ENCODE peak calls at places on chromosomes 7 and 10, in ten cellular contexts. T is cardiac fibroblast, K is H9, I is neural crest cell, O is B cell, B is brain microvascular endothelial cell, U is endothelial cell of umbilical vein, S is HCT116, H is foreskin fibroblast, Q is nephron progenitor cell. L is an unnamed sample.

GRCh38 chr10:89003344-89003743 is 12.7 kb downstream of the FAS start:
- DNase-seq in T (no peak), K (no peak), I (no peak), O (no peak), B (no peak), U (peak), S (no peak), H (no peak), Q (no peak), L (no peak)

GRCh38 chr7:124072603-124073324 is 39.9 kb upstream of the TMEM229A start:
- DNase-seq in T (peak), K (no peak), I (no peak), O (no peak), B (peak), U (peak), S (no peak), H (peak), Q (no peak), L (peak)

GRCh38 chr7:48511021-48511579 is 339.8 kb downstream of the ABCA13 start:
- DNase-seq in T (no peak), K (no peak), I (no peak), O (no peak), B (no peak), U (no peak), S (no peak), H (no peak), Q (peak), L (no peak)

GRCh38 chr7:131103997-131104396 is 223.7 kb upstream of the MKLN1 start:
- DNase-seq in T (peak), K (no peak), I (no peak), O (no peak), B (peak), U (no peak), S (no peak), H (peak), Q (no peak), L (peak)

GRCh38 chr10:102261196-102261595 is 15.9 kb downstream of the GBF1 start:
- DNase-seq in T (no peak), K (no peak), I (no peak), O (no peak), B (no peak), U (no peak), S (no peak), H (no peak), Q (no peak), L (no peak)

GRCh38 chr7:4136501-4137110 is 545.5 kb upstream of the FOXK1 start:
- DNase-seq in T (no peak), K (no peak), I (no peak), O (no peak), B (no peak), U (no peak), S (no peak), H (no peak), Q (no peak), L (no peak)

GRCh38 chr7:81013036-81013435 is 94.2 kb upstream of the SEMA3C start:
- DNase-seq in T (peak), K (no peak), I (no peak), O (no peak), B (peak), U (no peak), S (peak), H (peak), Q (no peak), L (peak)

GRCh38 chr10:5904227-5904626 is 14.2 kb downstream of the FBH1 start:
- DNase-seq in T (no peak), K (no peak), I (no peak), O (no peak), B (no peak), U (no peak), S (no peak), H (no peak), Q (no peak), L (no peak)

GRCh38 chr10:31604141-31604540 is 285.1 kb downstream of the ZEB1 start:
- DNase-seq in T (no peak), K (no peak), I (no peak), O (no peak), B (no peak), U (no peak), S (no peak), H (peak), Q (peak), L (peak)

GRCh38 chr10:31605426-31605825 is 286.4 kb downstream of the ZEB1 start:
- DNase-seq in T (no peak), K (peak), I (no peak), O (no peak), B (no peak), U (no peak), S (no peak), H (no peak), Q (no peak), L (no peak)

GRCh38 chr10:31604646-31605170 is 285.7 kb downstream of the ZEB1 start:
- DNase-seq in T (no peak), K (peak), I (no peak), O (no peak), B (no peak), U (no peak), S (no peak), H (no peak), Q (no peak), L (no peak)

GRCh38 chr10:31602541-31603244 is 283.7 kb downstream of the ZEB1 start:
- DNase-seq in T (peak), K (peak), I (peak), O (peak), B (peak), U (peak), S (no peak), H (peak), Q (peak), L (peak)

DNA sequence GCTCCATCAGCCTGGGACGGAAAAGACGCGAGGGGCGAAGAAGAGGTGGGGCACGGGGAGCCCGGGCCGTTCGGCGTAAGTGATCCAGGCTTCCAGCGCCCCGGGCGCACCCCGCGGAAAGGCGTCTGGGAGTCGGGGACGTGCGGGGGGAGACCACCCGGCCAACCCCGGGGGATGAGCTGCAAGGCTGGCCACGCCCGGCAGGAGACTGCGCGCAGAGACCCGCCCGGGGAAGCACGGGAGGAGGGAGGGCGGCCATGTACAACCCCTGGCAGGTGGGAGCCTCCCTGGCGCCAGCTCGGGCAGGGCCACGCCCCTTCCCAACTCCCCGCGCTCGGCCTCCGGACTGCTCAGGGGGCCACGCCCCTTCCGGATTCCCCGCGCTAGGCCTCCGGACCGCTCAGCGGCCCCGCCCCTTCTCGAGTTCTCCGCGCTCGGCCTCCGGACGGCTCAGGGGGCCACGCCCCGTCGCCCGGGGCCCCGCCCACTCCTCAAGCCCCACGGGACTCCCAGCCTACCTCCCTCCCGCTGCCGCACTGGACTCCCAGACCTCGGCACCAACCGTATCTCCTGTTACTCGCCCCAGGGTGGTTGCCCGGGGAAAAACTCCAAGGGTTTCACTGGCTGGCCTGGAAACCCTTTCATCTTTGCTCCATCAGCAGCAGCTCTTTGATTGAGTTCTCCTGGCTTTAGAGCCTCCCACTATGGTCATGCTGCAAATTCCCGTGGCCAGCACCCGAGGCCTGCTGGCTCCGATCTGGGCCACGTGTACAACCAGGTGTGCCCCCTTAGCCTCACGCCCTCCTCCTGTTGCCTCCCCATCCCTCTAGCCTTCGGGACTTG is 284.4 kb downstream of the ZEB1 start:
- DNase-seq in T (peak), K (peak), I (peak), O (peak), B (peak), U (peak), S (peak), H (peak), Q (peak), L (peak)
- TF ChIP-seq CTCF in T (no peak), K (no peak), I (no peak), O (no peak), B (no peak), U (no peak), S (no peak), H (no peak), Q (no peak), L (no peak)

GRCh38 chr7:93284908-93285307 is 52.7 kb downstream of the VPS50 start:
- DNase-seq in T (peak), K (no peak), I (no peak), O (no peak), B (peak), U (no peak), S (no peak), H (no peak), Q (no peak), L (no peak)
- TF ChIP-seq CTCF in T (no peak), K (no peak), I (no peak), O (no peak), B (no peak), U (no peak), S (no peak), H (no peak), Q (no peak), L (no peak)

GRCh38 chr7:55550010-55550409 is 22.3 kb downstream of the VOPP1 start:
- DNase-seq in T (no peak), K (no peak), I (no peak), O (peak), B (no peak), U (peak), S (peak), H (no peak), Q (no peak), L (no peak)
- TF ChIP-seq CTCF in T (no peak), K (peak), I (no peak), O (peak), B (no peak), U (peak), S (peak), H (no peak), Q (no peak), L (peak)

GRCh38 chr10:6917125-6917524 is 337.0 kb upstream of the PRKCQ start:
- DNase-seq in T (peak), K (no peak), I (no peak), O (no peak), B (no peak), U (no peak), S (no peak), H (peak), Q (no peak), L (no peak)

GRCh38 chr10:6920072-6921019 is 340.3 kb upstream of the PRKCQ start:
- DNase-seq in T (peak), K (peak), I (peak), O (peak), B (peak), U (peak), S (peak), H (peak), Q (peak), L (no peak)

GRCh38 chr10:6919077-6919476 is 339.0 kb upstream of the PRKCQ start:
- DNase-seq in T (no peak), K (no peak), I (no peak), O (no peak), B (no peak), U (no peak), S (no peak), H (no peak), Q (no peak), L (no peak)

GRCh38 chr10:6916601-6917000 is 336.5 kb upstream of the PRKCQ start:
- DNase-seq in T (no peak), K (no peak), I (no peak), O (peak), B (no peak), U (no peak), S (no peak), H (peak), Q (no peak), L (no peak)

GRCh38 chr10:6918305-6918704 is 338.2 kb upstream of the PRKCQ start:
- DNase-seq in T (peak), K (peak), I (peak), O (peak), B (peak), U (no peak), S (no peak), H (no peak), Q (peak), L (no peak)
- TF ChIP-seq CTCF in T (no peak), K (peak), I (peak), O (peak), B (peak), U (peak), S (peak), H (peak), Q (peak), L (peak)